ENCODE peak calls at places on chromosomes 5 and 9, in five cellular contexts. N is HEK293T, Z is WTC11, E is HepG2, V is K562. T is an unnamed sample.

GRCh38 chr9:73810585-73811215 is 659.0 kb downstream of the ANXA1 start:
- DNase-seq in N (no peak), Z (no peak), E (no peak), V (no peak), T (no peak)

GRCh38 chr5:90020575-90021535 is 388.7 kb downstream of the CETN3 start:
- DNase-seq in N (no peak), Z (no peak), E (peak), V (no peak), T (peak)

GRCh38 chr9:87594218-87594617 is 96.6 kb downstream of the DAPK1 start:
- DNase-seq in N (no peak), Z (no peak), E (no peak), V (no peak), T (no peak)

GRCh38 chr5:131221888-131222287 is 42.0 kb upstream of the CDC42SE2 start:
- DNase-seq in N (no peak), Z (no peak), E (no peak), V (no peak), T (no peak)

GRCh38 chr9:135050072-135050990 is 37.1 kb upstream of the OLFM1 start:
- DNase-seq in N (no peak), Z (no peak), E (no peak), V (no peak), T (no peak)

GRCh38 chr9:98206754-98207153 is 14.3 kb upstream of the CORO2A start:
- DNase-seq in N (no peak), Z (no peak), E (no peak), V (no peak), T (no peak)

GRCh38 chr9:121267689-121268597 is at the start of gene GSN:
- DNase-seq in N (peak), Z (peak), E (peak), V (peak), T (no peak)

GRCh38 chr5:124867064-124867707 is 120.7 kb upstream of the ZNF608 start:
- DNase-seq in N (no peak), Z (no peak), E (no peak), V (no peak), T (no peak)

GRCh38 chr5:91190333-91190680 is 192.8 kb downstream of the ARRDC3 start:
- DNase-seq in N (no peak), Z (no peak), E (no peak), V (no peak), T (no peak)

GRCh38 chr5:145858929-145859328 is 13.9 kb downstream of the GRXCR2 start:
- DNase-seq in N (no peak), Z (no peak), E (no peak), V (no peak), T (no peak)

GRCh38 chr5:17118631-17119030 is 98.8 kb upstream of the BASP1 start:
- DNase-seq in N (peak), Z (no peak), E (peak), V (peak), T (peak)

GRCh38 chr9:37201581-37201980 is 81.2 kb downstream of the ZCCHC7 start:
- DNase-seq in N (no peak), Z (no peak), E (no peak), V (no peak), T (no peak)
- TF ChIP-seq SP1 in N (no peak), Z (no peak), E (no peak), V (no peak), T (no peak)

GRCh38 chr5:32690153-32690552 is 21.0 kb upstream of the NPR3 start:
- DNase-seq in N (no peak), Z (no peak), E (peak), V (no peak), T (no peak)
- TF ChIP-seq SP1 in N (no peak), Z (no peak), E (no peak), V (no peak), T (no peak)

DNA sequence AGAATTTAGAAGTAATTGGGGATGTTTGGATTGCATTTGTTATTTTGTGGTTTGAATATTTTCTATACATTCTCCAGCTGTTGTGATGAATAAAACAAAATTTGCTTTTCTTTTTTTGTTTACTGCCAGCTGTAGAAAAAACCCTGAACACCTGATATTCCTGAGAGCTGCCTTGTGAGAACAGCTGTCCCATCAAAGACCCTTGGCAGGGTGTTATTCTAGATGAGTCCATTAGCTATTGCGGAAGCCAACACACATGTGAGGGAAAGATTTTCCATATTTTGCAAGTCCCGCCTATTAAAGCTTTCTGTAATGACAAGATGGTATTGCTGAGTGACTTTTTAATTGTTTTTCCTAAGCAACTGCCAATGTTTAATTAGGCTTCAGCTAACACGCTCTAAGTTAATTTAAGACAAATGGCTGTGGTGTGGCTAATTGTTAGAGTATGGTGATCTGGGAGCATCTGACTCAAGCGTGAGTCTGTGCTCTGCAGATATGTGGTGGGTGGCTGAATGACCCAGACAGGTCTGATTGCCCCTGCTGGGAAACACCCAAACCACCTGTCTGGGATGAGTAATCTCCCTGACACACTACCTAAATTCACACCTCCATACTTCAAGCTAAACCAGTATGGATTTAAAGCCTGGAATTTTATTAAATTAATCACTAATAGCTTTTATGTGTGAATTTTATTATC is 86.5 kb upstream of the PRLR start:
- DNase-seq in N (no peak), Z (no peak), E (no peak), V (no peak), T (no peak)
- TF ChIP-seq SP1 in N (no peak), Z (no peak), E (no peak), V (no peak), T (no peak)

GRCh38 chr5:4614088-4614487 is 526.0 kb upstream of the ADAMTS16 start:
- DNase-seq in N (no peak), Z (no peak), E (no peak), V (no peak), T (no peak)
- TF ChIP-seq SP1 in N (no peak), Z (no peak), E (no peak), V (no peak), T (no peak)

GRCh38 chr9:99411068-99411467 is 189.0 kb downstream of the SEC61B start:
- DNase-seq in N (no peak), Z (no peak), E (no peak), V (no peak), T (no peak)
- TF ChIP-seq SP1 in N (no peak), Z (no peak), E (no peak), V (no peak), T (no peak)

GRCh38 chr9:4973902-4974301 is 11.2 kb upstream of the JAK2 start:
- DNase-seq in N (no peak), Z (no peak), E (peak), V (no peak), T (no peak)

GRCh38 chr9:4969130-4969529 is 15.9 kb upstream of the JAK2 start:
- DNase-seq in N (no peak), Z (no peak), E (no peak), V (no peak), T (no peak)

GRCh38 chr9:4967521-4967920 is 17.6 kb upstream of the JAK2 start:
- DNase-seq in N (no peak), Z (no peak), E (no peak), V (no peak), T (no peak)

GRCh38 chr9:4973246-4973645 is 11.8 kb upstream of the JAK2 start:
- DNase-seq in N (no peak), Z (no peak), E (no peak), V (no peak), T (no peak)

DNA sequence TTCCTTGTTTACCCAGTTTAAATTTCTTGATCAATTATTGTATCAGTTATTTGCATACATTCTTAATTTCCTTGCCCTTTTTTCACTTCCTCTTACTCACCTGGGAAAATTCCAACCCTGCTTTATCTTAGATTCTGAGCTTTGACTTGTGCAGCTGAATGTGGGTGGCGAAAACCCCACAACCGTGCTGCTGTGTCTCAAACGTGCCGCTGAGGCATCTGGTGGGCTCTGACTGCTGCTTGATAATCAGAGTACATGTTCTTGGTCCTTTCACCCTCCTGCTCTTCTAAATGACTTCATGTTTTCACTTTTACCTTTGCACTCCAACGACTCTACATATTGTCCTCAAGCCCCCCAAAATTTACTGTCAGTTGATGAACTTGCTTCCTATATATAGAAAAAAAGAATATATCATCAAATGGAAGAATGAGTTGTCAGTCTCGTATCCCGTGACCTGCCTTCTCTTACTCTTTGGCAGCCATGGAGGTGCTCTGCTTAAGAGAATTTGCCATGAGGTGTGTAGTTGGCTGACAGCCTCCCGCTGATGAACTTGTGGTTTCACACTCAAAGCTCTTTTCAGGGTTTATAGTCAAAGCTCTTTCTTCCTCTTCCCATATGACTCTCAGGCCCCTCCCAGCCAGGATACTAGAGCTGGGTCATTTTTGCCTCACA is 14.0 kb upstream of the JAK2 start:
- DNase-seq in N (no peak), Z (no peak), E (no peak), V (no peak), T (no peak)
- TF ChIP-seq SP1 in N (no peak), Z (no peak), E (no peak), V (no peak), T (no peak)

DNA sequence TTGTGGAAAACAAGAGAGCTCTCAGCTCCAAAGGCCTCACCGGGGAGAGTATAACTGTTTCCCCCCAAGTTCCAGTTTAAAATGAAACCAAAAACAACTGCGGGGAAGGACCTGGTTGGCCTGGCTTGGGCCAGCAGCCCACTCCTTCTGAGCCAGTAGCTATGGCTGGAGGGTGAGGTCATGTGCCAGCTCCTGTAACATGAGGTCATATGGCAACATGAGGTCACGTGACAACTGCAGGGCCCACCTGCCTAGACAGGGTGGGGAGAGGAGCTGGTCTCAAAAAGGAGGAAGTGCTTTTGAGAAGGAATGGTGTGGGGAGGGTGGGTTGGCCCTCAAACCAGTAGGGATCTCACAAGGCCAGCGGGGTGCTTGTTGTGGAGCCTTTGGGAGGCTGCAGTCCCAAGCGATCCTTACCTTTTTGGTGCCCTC is 29.3 kb upstream of the CRB2 start:
- DNase-seq in N (no peak), Z (no peak), E (no peak), V (peak), T (no peak)
- TF ChIP-seq SP1 in N (no peak), Z (no peak), E (no peak), V (peak), T (no peak)

T was measured in HCT116.